ENCODE peak calls at places on chromosomes 13 and 19, in seven cellular contexts. X is NCI-H1417; I is AG09309; B is A549; E is NCI-H1092 treated with DMSO at 0.1 percent for 48 hours; Z is T47D; J is stimulated activated effector memory CD8-positive, alpha-beta T cell treated with anti-CD3 and anti-CD28 coated beads, Interleukin-12 subunit alpha, Interleukin-12 subunit beta, amount 100 ng/mL, for 72 hours. C is an unnamed sample.

GRCh38 chr19:6424190-6424938 is at the start of gene KHSRP:
- DNase-seq in X (peak), Z (no peak), B (no peak), I (no peak), E (no peak), J (no peak), C (no peak)

GRCh38 chr19:51339313-51339686 is 2.6 kb downstream of the VSIG10L start:
- DNase-seq in X (no peak), J (no peak), B (no peak), Z (no peak), I (no peak), E (no peak), C (no peak)

GRCh38 chr19:16330811-16331690 is 6.4 kb downstream of the KLF2 start:
- DNase-seq in B (no peak), X (no peak), Z (no peak), J (no peak), E (no peak), I (no peak), C (no peak)

GRCh38 chr19:10173527-10173926 is 21.2 kb downstream of the DNMT1 start:
- DNase-seq in I (no peak), Z (no peak), X (no peak), J (no peak), B (peak), E (no peak), C (no peak)

GRCh38 chr13:51861728-51862300 is at the start of gene CCDC70:
- DNase-seq in B (peak), X (no peak), Z (no peak), E (no peak), J (no peak), I (no peak), C (no peak)

GRCh38 chr19:29680447-29680846 is 15.2 kb downstream of the PLEKHF1 start:
- DNase-seq in E (no peak), B (no peak), Z (no peak), I (no peak), J (peak), X (no peak), C (no peak)

GRCh38 chr13:66794340-66795031 is 435.6 kb downstream of the PCDH9 start:
- DNase-seq in Z (no peak), E (no peak), I (no peak), B (no peak), J (no peak), X (peak), C (no peak)

GRCh38 chr19:39765091-39766076 is 13.3 kb upstream of the LEUTX start:
- DNase-seq in I (no peak), B (peak), X (peak), E (no peak), Z (no peak), J (no peak), C (no peak)

GRCh38 chr13:109568273-109568900 is 218.0 kb downstream of the IRS2 start:
- DNase-seq in J (no peak), I (no peak), E (no peak), B (no peak), X (no peak), Z (no peak), C (no peak)

GRCh38 chr13:56424246-56424645 is 716.5 kb upstream of the PRR20A start:
- DNase-seq in I (no peak), J (no peak), E (no peak), Z (no peak), X (peak), B (no peak), C (no peak)

GRCh38 chr19:53980553-53981407 is 10.7 kb upstream of the CACNG6 start:
- DNase-seq in Z (peak), I (no peak), X (no peak), B (peak), E (no peak), J (no peak), C (no peak)

GRCh38 chr19:1487576-1488281 is 2.4 kb downstream of the PCSK4 start:
- DNase-seq in J (no peak), X (no peak), Z (no peak), I (no peak), E (no peak), B (no peak), C (no peak)

GRCh38 chr19:17687141-17687856 is 855 bp downstream of the UNC13A start:
- DNase-seq in I (no peak), Z (no peak), X (peak), J (no peak), E (no peak), B (peak), C (no peak)

GRCh38 chr13:80363890-80364503 is 23.1 kb upstream of the SPRY2 start:
- DNase-seq in E (peak), Z (peak), B (peak), J (no peak), X (peak), I (no peak), C (no peak)

GRCh38 chr13:45339399-45339798 is 1.6 kb downstream of the TPT1 start:
- DNase-seq in Z (no peak), X (no peak), E (no peak), B (no peak), I (no peak), J (no peak), C (no peak)

GRCh38 chr19:32230441-32230840 is 115.0 kb upstream of the ZNF507 start:
- DNase-seq in I (no peak), B (no peak), X (no peak), Z (no peak), J (no peak), E (no peak), C (no peak)

GRCh38 chr13:99740261-99740979 is 231.1 kb downstream of the ZIC5 start:
- DNase-seq in Z (no peak), I (no peak), X (peak), E (no peak), J (no peak), B (no peak), C (no peak)

GRCh38 chr13:30998548-30999140 is 66.2 kb downstream of the TEX26 start:
- DNase-seq in X (peak), J (no peak), I (no peak), Z (no peak), B (no peak), E (peak), C (peak)

GRCh38 chr13:37540228-37540627 is 58.3 kb downstream of the POSTN start:
- DNase-seq in B (no peak), E (no peak), Z (no peak), X (no peak), I (peak), J (no peak), C (peak)

GRCh38 chr13:40254394-40254793 is 412.0 kb downstream of the FOXO1 start:
- DNase-seq in J (no peak), E (no peak), X (no peak), B (peak), I (no peak), Z (no peak), C (no peak)

GRCh38 chr13:89688908-89689307 is 1658.6 kb upstream of the MIR17HG start:
- DNase-seq in Z (no peak), E (no peak), J (no peak), B (no peak), I (no peak), X (no peak), C (no peak)

GRCh38 chr19:34687348-34687747 is 9.9 kb downstream of the ZNF302 start:
- DNase-seq in B (no peak), I (no peak), X (no peak), Z (no peak), E (no peak), J (no peak), C (no peak)

GRCh38 chr13:35164324-35164932 is 222.4 kb downstream of the NBEA start:
- DNase-seq in Z (no peak), B (peak), J (no peak), E (no peak), I (no peak), X (peak), C (no peak)

GRCh38 chr13:93435651-93436050 is 209.0 kb downstream of the GPC6 start:
- DNase-seq in J (no peak), E (no peak), X (no peak), Z (no peak), B (no peak), I (no peak), C (no peak)

GRCh38 chr13:21884299-21884878 is 213.5 kb downstream of the FGF9 start:
- DNase-seq in E (peak), I (no peak), B (no peak), J (no peak), Z (no peak), X (no peak), C (no peak)

GRCh38 chr13:99528547-99528946 is 27.3 kb downstream of the TM9SF2 start:
- DNase-seq in J (no peak), B (peak), I (no peak), E (peak), X (peak), Z (peak), C (no peak)

GRCh38 chr19:52685811-52686210 is 47.7 kb upstream of the ZNF83 start:
- DNase-seq in Z (no peak), X (no peak), B (no peak), I (no peak), E (no peak), J (no peak), C (no peak)

GRCh38 chr13:113080361-113080831 is 25.2 kb upstream of the F7 start:
- DNase-seq in E (no peak), X (no peak), I (no peak), B (no peak), J (no peak), Z (no peak), C (no peak)

GRCh38 chr19:19211499-19212432 is at the start of gene NCAN:
- DNase-seq in B (no peak), E (peak), I (no peak), X (peak), Z (no peak), J (no peak), C (no peak)